ENCODE peak calls at places on chromosomes 7 and 10, in eight cellular contexts. J is MM.1S, X is SK-N-SH, F is HCT116, Z is OCI-LY7, V is neural progenitor cell, H is PC-3, O is GM23338. P is an unnamed sample.

GRCh38 chr7:1010226-1010625 is 27.2 kb downstream of the CYP2W1 start:
- DNase-seq in J (no peak), X (no peak), F (no peak), Z (no peak), V (no peak), H (no peak), O (no peak), P (no peak)

GRCh38 chr7:50730459-50731400 is 52.0 kb downstream of the GRB10 start:
- DNase-seq in J (no peak), X (no peak), F (no peak), Z (no peak), V (peak; percentile 24), H (peak; percentile 36), O (no peak), P (no peak)

GRCh38 chr7:142299226-142299625 is 41.4 kb upstream of the PRSS58 start:
- DNase-seq in J (no peak), X (no peak), F (no peak), Z (peak; percentile 59), V (no peak), H (no peak), O (no peak), P (no peak)

GRCh38 chr7:107002131-107002803 is 42.2 kb upstream of the PRKAR2B start:
- DNase-seq in J (no peak), X (no peak), F (no peak), Z (no peak), V (no peak), H (no peak), O (no peak), P (no peak)

GRCh38 chr10:119655566-119656001 is 4.4 kb downstream of the BAG3 start:
- DNase-seq in J (no peak), X (peak; percentile 51), F (no peak), Z (no peak), V (no peak), H (peak; percentile 35), O (no peak), P (peak; percentile 68)

GRCh38 chr7:108529341-108529740 is 3.4 kb upstream of the PNPLA8 start:
- DNase-seq in J (peak; percentile 70), X (no peak), F (no peak), Z (no peak), V (peak; percentile 43), H (peak; percentile 29), O (peak; percentile 46), P (no peak)

GRCh38 chr7:155405399-155406318 is 52.3 kb upstream of the EN2 start:
- DNase-seq in J (no peak), X (peak; percentile 70), F (no peak), Z (no peak), V (peak; percentile 32), H (peak; percentile 9), O (peak; percentile 50), P (no peak)

GRCh38 chr10:16341637-16342036 is 95.2 kb upstream of the PTER start:
- DNase-seq in J (no peak), X (no peak), F (no peak), Z (no peak), V (no peak), H (no peak), O (no peak), P (peak; percentile 4)

GRCh38 chr7:99224263-99224947 is 16.5 kb upstream of the KPNA7 start:
- DNase-seq in J (no peak), X (no peak), F (peak; percentile 37), Z (no peak), V (no peak), H (peak; percentile 95), O (no peak), P (peak; percentile 59)

GRCh38 chr7:1141651-1142050 is 18.3 kb downstream of the ZFAND2A start:
- DNase-seq in J (no peak), X (no peak), F (no peak), Z (no peak), V (no peak), H (no peak), O (no peak), P (no peak)

GRCh38 chr7:12882710-12883109 is 195.3 kb downstream of the ARL4A start:
- DNase-seq in J (no peak), X (no peak), F (no peak), Z (no peak), V (no peak), H (no peak), O (no peak), P (no peak)

GRCh38 chr10:31148955-31149354 is 117.3 kb upstream of the ZNF438 start:
- DNase-seq in J (no peak), X (no peak), F (no peak), Z (no peak), V (no peak), H (no peak), O (no peak), P (no peak)

GRCh38 chr7:81704595-81704994 is 65.3 kb downstream of the HGF start:
- DNase-seq in J (no peak), X (no peak), F (no peak), Z (no peak), V (no peak), H (no peak), O (no peak), P (no peak)

DNA sequence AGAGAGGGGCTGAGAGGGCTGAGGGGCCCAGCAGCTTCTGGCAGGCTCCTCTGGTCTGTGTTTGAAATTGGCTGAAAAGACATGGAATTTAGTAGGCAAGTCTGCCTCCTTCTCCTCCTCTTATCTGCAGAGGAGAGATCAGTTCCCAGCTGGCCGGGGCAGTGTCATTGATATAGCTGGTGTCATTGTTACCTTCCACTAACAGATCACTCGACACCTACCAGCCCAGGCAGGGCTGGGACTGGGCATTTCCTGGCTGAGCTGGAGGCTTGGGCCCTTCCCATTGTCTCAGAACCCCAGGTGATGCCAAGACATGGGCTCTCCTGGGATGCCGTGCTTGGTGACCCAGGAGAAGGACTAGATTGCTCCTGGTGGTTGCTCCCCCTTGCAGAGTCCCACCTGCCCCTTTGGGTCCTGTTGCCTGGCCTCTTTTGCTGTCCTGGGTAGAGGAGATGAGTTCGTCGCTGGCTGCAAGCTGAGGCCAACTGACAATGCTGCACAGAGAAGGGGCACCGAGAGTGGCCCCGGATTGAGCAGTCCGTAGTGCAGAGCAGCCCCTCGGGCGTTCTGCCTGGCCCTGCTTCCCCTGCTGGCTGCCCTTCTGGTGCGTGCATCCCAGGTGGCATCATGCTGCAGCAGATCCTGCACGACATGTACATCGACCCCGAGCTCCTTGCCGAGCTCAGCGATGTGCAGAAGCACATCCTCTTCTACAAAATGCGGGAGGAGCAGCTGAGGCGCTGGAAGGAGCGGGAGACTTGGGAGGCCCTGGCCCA is at the start of gene SH2D4B:
- DNase-seq in J (no peak), X (peak; percentile 69), F (no peak), Z (no peak), V (peak; percentile 27), H (no peak), O (no peak), P (no peak)
- TF ChIP-seq EZH2phosphoT487 in J (no peak), X (no peak), F (no peak), Z (no peak), V (no peak), H (no peak), O (no peak), P (no peak)

DNA sequence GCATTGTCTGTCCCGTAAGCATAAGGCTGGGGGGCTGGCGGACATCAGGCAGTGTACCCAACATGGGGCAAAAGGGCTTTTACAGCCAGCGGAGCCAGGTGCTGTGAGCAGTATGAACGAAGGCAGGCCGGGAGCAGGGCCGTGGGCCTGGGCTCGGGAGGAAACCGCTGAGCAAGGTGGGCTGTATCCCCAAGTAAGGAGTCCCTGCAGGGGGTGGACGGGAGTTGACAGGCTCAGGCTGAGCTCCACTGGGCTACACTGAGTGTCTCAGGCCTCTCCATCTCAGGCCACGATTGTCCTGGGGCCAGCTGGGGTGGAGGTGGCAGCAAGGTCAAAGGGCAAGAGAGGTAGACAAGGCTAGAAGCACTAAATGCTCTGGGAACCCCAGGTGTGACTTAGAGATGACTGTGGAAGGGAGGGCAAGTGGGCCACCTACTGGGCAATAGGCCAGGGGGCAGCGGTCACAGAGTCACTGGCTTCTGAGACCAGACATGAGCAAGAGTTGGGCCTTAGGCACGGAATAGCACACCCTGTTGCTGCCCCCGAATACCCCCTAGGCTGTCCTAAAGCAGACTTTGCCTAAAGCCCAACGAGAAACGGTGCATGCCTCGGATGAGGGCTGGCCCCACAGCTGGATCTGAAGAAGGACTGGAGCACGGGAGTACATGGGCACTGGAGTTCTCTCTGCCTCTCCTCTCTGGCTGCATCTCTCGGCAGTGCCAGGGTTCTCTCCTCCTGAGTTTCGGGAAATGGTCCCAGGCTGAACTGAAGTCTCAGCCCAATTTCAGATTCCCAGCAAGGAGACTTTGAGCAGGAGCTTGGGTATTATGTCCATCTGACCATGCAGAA is 10.8 kb upstream of the RAMP3 start:
- DNase-seq in J (no peak), X (no peak), F (no peak), Z (no peak), V (no peak), H (no peak), O (no peak), P (no peak)
- TF ChIP-seq CTCF in J (peak; percentile 9), X (no peak), F (no peak), Z (no peak), V (no peak), H (no peak), O (peak; percentile 59), P (no peak)

DNA sequence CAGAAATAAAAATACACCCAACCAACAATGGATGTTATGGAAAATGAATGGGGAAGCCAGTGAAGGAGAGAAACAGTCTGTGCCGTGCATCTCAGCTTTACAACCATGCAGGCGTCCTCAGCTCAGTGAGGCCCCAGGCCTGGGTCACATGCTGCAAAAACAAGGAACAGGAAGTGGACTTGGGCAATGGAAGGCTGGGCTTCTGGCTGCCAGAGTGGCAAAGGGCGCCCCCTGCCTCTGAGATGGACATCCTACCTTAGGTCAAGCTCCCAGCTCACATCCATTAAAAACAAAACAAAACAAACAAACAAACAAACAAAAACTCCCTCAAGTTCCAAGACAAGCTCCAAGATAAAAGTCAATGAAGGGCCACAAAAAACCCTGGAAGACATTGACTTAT is 54.7 kb upstream of the AFAP1L2 start:
- DNase-seq in J (peak; percentile 30), X (peak; percentile 71), F (peak; percentile 33), Z (peak; percentile 24), V (peak; percentile 62), H (peak; percentile 47), O (peak; percentile 85), P (peak; percentile 56)
- TF ChIP-seq EZH2phosphoT487 in J (no peak), X (no peak), F (no peak), Z (no peak), V (no peak), H (no peak), O (no peak), P (no peak)

GRCh38 chr10:69802424-69803161 is 887 bp downstream of the COL13A1 start:
- DNase-seq in J (no peak), X (peak; percentile 88), F (no peak), Z (no peak), V (peak; percentile 82), H (peak; percentile 61), O (peak; percentile 61), P (peak; percentile 59)
- TF ChIP-seq CTCF in J (no peak), X (peak; percentile 31), F (peak; percentile 8), Z (no peak), V (peak; percentile 26), H (peak; percentile 55), O (peak; percentile 0), P (peak; percentile 27)

P was measured in hepatocyte.